ENCODE peak calls at places on chromosomes 16 and 17, in eight cellular contexts. Y is GM10248; T is uterus; O is progenitor cell of endocrine pancreas; A is cardiac fibroblast; F is activated CD8-positive, alpha-beta T cell treated with anti-CD3 and anti-CD28 coated beads for 36 hours; S is fibroblast of pulmonary artery; L is lower lobe of right lung. E is an unnamed sample.

GRCh38 chr17:75077490-75078096 is 10.2 kb upstream of the SLC16A5 start:
- DNase-seq in S (no peak), A (peak), L (peak), T (peak), F (peak), O (no peak), Y (peak), E (peak)

GRCh38 chr17:65229596-65229995 is 92.4 kb downstream of the RGS9 start:
- DNase-seq in A (no peak), S (no peak), F (peak), Y (no peak), T (no peak), O (no peak), L (no peak), E (no peak)

GRCh38 chr17:75475144-75475835 is 18.9 kb downstream of the TMEM94 start:
- DNase-seq in F (no peak), T (no peak), A (no peak), S (no peak), O (no peak), L (no peak), Y (no peak), E (no peak)

GRCh38 chr16:68909099-68909733 is 65.9 kb downstream of the TANGO6 start:
- DNase-seq in A (no peak), O (no peak), S (peak), Y (no peak), T (no peak), F (no peak), L (no peak), E (no peak)

GRCh38 chr16:12257926-12258561 is 281.5 kb downstream of the SNX29 start:
- DNase-seq in T (no peak), F (no peak), L (no peak), A (no peak), S (no peak), Y (no peak), O (no peak), E (no peak)

GRCh38 chr17:8072727-8073461 is 14.6 kb downstream of the ALOX12B start:
- DNase-seq in O (no peak), T (no peak), L (peak), A (no peak), Y (no peak), S (no peak), F (peak), E (no peak)

GRCh38 chr16:71537643-71538042 is 11.4 kb downstream of the CHST4 start:
- DNase-seq in Y (peak), L (no peak), A (peak), T (no peak), F (peak), S (peak), O (peak), E (peak)

GRCh38 chr16:52725043-52725442 is 178.1 kb upstream of the TOX3 start:
- DNase-seq in S (no peak), Y (no peak), L (no peak), F (no peak), A (no peak), O (no peak), T (no peak), E (no peak)

GRCh38 chr17:29844339-29845048 is 85.5 kb downstream of the SSH2 start:
- DNase-seq in S (peak), A (peak), T (no peak), Y (no peak), O (no peak), L (no peak), F (no peak), E (no peak)

GRCh38 chr16:67862623-67863583 is 9.9 kb upstream of the EDC4 start:
- DNase-seq in Y (no peak), L (no peak), F (no peak), A (peak), S (peak), O (no peak), T (peak), E (no peak)

GRCh38 chr17:1480747-1481465 is 11.6 kb downstream of the MYO1C start:
- DNase-seq in F (no peak), L (no peak), A (peak), Y (no peak), O (no peak), T (no peak), S (no peak), E (no peak)

GRCh38 chr17:31433091-31433790 is 41.8 kb downstream of the RAB11FIP4 start:
- DNase-seq in S (no peak), Y (no peak), A (no peak), T (no peak), F (peak), O (no peak), L (no peak), E (peak)

GRCh38 chr16:1444730-1445517 is 568 bp upstream of the CCDC154 start:
- DNase-seq in F (no peak), T (no peak), O (no peak), L (no peak), Y (no peak), A (no peak), S (no peak), E (no peak)

GRCh38 chr17:44024853-44025252 is 10.1 kb upstream of the TMEM101 start:
- DNase-seq in S (no peak), L (no peak), F (no peak), O (no peak), Y (no peak), A (no peak), T (no peak), E (no peak)
- TF ChIP-seq CTCF in S (no peak), L (no peak), F (no peak), O (no peak), Y (no peak), A (no peak), T (no peak), E (no peak)

GRCh38 chr16:4830408-4830807 is 16.7 kb downstream of the GLYR1 start:
- DNase-seq in T (no peak), A (peak), F (no peak), O (no peak), Y (no peak), L (no peak), S (no peak), E (no peak)

GRCh38 chr16:4836727-4837126 is 10.4 kb downstream of the GLYR1 start:
- DNase-seq in T (no peak), L (no peak), F (no peak), Y (no peak), O (no peak), S (no peak), A (no peak), E (no peak)

GRCh38 chr16:4831616-4832015 is 15.5 kb downstream of the GLYR1 start:
- DNase-seq in L (no peak), O (no peak), A (no peak), T (no peak), F (no peak), Y (no peak), S (no peak), E (no peak)

GRCh38 chr16:4832698-4833343 is 14.3 kb downstream of the GLYR1 start:
- DNase-seq in Y (no peak), S (no peak), A (no peak), F (no peak), L (no peak), T (no peak), O (no peak), E (no peak)

GRCh38 chr16:4833584-4833983 is 13.5 kb downstream of the GLYR1 start:
- DNase-seq in S (no peak), F (no peak), L (no peak), O (no peak), A (no peak), T (no peak), Y (no peak), E (no peak)
- TF ChIP-seq CTCF in S (no peak), F (no peak), L (no peak), O (no peak), A (no peak), T (no peak), Y (no peak), E (no peak)

GRCh38 chr17:78390241-78391050 is 12.0 kb downstream of the PGS1 start:
- DNase-seq in O (no peak), A (peak), T (peak), S (peak), F (peak), L (no peak), Y (no peak), E (no peak)
- TF ChIP-seq CTCF in O (peak), A (peak), T (peak), S (no peak), F (no peak), L (no peak), Y (no peak), E (no peak)

DNA sequence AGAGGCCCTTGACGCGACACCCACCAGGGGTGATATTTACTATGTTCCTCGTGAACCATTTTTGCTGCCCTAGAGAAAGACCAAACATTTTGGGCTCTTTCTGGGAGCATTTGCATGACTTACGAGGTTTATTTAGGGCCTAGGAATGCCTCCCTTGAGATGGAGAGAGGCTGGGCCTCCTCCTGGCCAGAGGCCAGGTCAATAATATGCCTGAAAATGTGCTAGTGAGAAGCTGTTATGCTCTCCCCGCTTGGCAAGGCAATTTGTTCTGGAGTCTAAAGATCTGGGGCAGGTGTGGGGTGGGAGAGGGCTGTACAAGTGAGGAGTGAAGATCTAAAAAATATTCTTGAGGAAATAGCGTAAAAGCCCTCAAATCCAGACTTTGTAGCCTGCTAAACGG is 587.3 kb upstream of the CDH5 start:
- DNase-seq in F (no peak), T (no peak), L (no peak), S (no peak), A (peak), Y (no peak), O (no peak), E (no peak)
- TF ChIP-seq CTCF in F (no peak), T (no peak), L (no peak), S (no peak), A (no peak), Y (no peak), O (no peak), E (no peak)

GRCh38 chr16:57736419-57737281 is 1.1 kb downstream of the KATNB1 start:
- DNase-seq in S (peak), O (no peak), T (no peak), L (no peak), A (peak), Y (no peak), F (peak), E (no peak)
- TF ChIP-seq CTCF in S (peak), O (peak), T (no peak), L (peak), A (peak), Y (peak), F (no peak), E (no peak)

DNA sequence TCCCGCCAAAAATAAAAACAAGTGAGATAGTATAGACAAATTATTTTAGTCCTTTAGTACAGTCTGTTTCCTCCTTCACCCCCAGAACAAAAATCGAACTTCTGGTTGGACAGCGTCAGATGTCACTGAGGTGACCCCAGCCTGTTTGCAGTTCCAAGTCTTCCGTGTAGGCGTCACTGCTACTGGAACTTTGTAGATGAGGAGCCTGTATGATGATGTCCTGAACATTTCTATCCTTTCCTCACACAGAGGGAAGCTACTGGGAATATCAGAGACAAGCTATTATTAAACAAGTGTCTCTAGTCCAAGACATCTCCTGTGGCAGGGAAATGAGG is 924 bp upstream of the VEZF1 start:
- DNase-seq in A (peak), T (peak), O (no peak), F (no peak), L (no peak), S (peak), Y (no peak), E (no peak)
- TF ChIP-seq CTCF in A (no peak), T (no peak), O (no peak), F (no peak), L (no peak), S (no peak), Y (no peak), E (no peak)

GRCh38 chr16:62022688-62023087 is 13.6 kb downstream of the CDH8 start:
- DNase-seq in T (no peak), F (no peak), Y (no peak), S (no peak), A (no peak), O (no peak), L (no peak), E (no peak)
- TF ChIP-seq CTCF in T (no peak), F (no peak), Y (no peak), S (no peak), A (no peak), O (no peak), L (no peak), E (no peak)

GRCh38 chr17:34669511-34669910 is 90.1 kb downstream of the TMEM132E start:
- DNase-seq in S (no peak), L (no peak), T (no peak), O (no peak), F (no peak), A (no peak), Y (no peak), E (no peak)
- TF ChIP-seq CTCF in S (no peak), L (no peak), T (no peak), O (no peak), F (no peak), A (no peak), Y (no peak), E (no peak)